ENCODE peak calls at places on chromosomes 12 and 14, in six cellular contexts. One of them, this sample, is unnamed. For H3K36me3, the result is how much of the 10 kb centered on the place peaks cover.

GRCh38 chr14:21107360-21107781 is 6.5 kb downstream of the TMEM253 start:
- DNase-seq in CD8-positive, alpha-beta memory T cell: no peak
- DNase-seq in tibial nerve: no peak
- DNase-seq in heart left ventricle: no peak
- DNase-seq in mesendoderm: no peak
- DNase-seq in PC-9: peak
- DNase-seq in this sample: no peak

GRCh38 chr14:32258574-32258973 is 55.5 kb upstream of the RNU6-8 start:
- DNase-seq in CD8-positive, alpha-beta memory T cell: no peak
- DNase-seq in tibial nerve: no peak
- DNase-seq in heart left ventricle: no peak
- DNase-seq in mesendoderm: no peak
- DNase-seq in PC-9: no peak
- DNase-seq in this sample: no peak

GRCh38 chr14:27528328-27528727 is 930.5 kb upstream of the NOVA1 start:
- DNase-seq in CD8-positive, alpha-beta memory T cell: no peak
- DNase-seq in tibial nerve: no peak
- DNase-seq in heart left ventricle: no peak
- DNase-seq in mesendoderm: peak
- DNase-seq in PC-9: no peak
- DNase-seq in this sample: no peak

GRCh38 chr12:80681786-80682185 is 25.6 kb upstream of the MYF6 start:
- DNase-seq in CD8-positive, alpha-beta memory T cell: no peak
- DNase-seq in tibial nerve: no peak
- DNase-seq in heart left ventricle: no peak
- DNase-seq in mesendoderm: no peak
- DNase-seq in PC-9: no peak
- DNase-seq in this sample: no peak

GRCh38 chr14:25122188-25122587 is 72.2 kb upstream of the STXBP6 start:
- DNase-seq in CD8-positive, alpha-beta memory T cell: no peak
- DNase-seq in tibial nerve: no peak
- DNase-seq in heart left ventricle: no peak
- DNase-seq in mesendoderm: no peak
- DNase-seq in PC-9: no peak
- DNase-seq in this sample: no peak

GRCh38 chr12:102917026-102917787 is at the start of gene PAH:
- DNase-seq in CD8-positive, alpha-beta memory T cell: no peak
- DNase-seq in tibial nerve: no peak
- DNase-seq in heart left ventricle: no peak
- DNase-seq in mesendoderm: peak
- DNase-seq in PC-9: no peak
- DNase-seq in this sample: peak

GRCh38 chr12:90102957-90103652 is 394.5 kb upstream of the ATP2B1 start:
- DNase-seq in CD8-positive, alpha-beta memory T cell: no peak
- DNase-seq in tibial nerve: no peak
- DNase-seq in heart left ventricle: no peak
- DNase-seq in mesendoderm: peak
- DNase-seq in PC-9: peak
- DNase-seq in this sample: no peak

GRCh38 chr12:72271401-72271740 is 799 bp upstream of the TRHDE start:
- DNase-seq in CD8-positive, alpha-beta memory T cell: no peak
- DNase-seq in tibial nerve: no peak
- DNase-seq in heart left ventricle: no peak
- DNase-seq in mesendoderm: no peak
- DNase-seq in PC-9: peak
- DNase-seq in this sample: peak

GRCh38 chr12:115710104-115710564 is 567.4 kb downstream of the MED13L start:
- DNase-seq in CD8-positive, alpha-beta memory T cell: no peak
- DNase-seq in tibial nerve: peak
- DNase-seq in heart left ventricle: peak
- DNase-seq in mesendoderm: peak
- DNase-seq in PC-9: no peak
- DNase-seq in this sample: no peak

GRCh38 chr14:78836777-78837176 is 666.6 kb downstream of the NRXN3 start:
- DNase-seq in CD8-positive, alpha-beta memory T cell: no peak
- DNase-seq in tibial nerve: no peak
- DNase-seq in heart left ventricle: no peak
- DNase-seq in mesendoderm: peak
- DNase-seq in PC-9: peak
- DNase-seq in this sample: no peak

GRCh38 chr14:102139248-102140026 is at the start of gene WDR20:
- DNase-seq in CD8-positive, alpha-beta memory T cell: peak
- DNase-seq in tibial nerve: peak
- DNase-seq in heart left ventricle: peak
- DNase-seq in mesendoderm: peak
- DNase-seq in PC-9: peak
- DNase-seq in this sample: peak

GRCh38 chr12:107366322-107366721 is 273.0 kb upstream of the CRY1 start:
- DNase-seq in CD8-positive, alpha-beta memory T cell: no peak
- DNase-seq in tibial nerve: no peak
- DNase-seq in heart left ventricle: no peak
- DNase-seq in mesendoderm: peak
- DNase-seq in PC-9: no peak
- DNase-seq in this sample: no peak

GRCh38 chr14:94044476-94045091 is 18.4 kb downstream of the OTUB2 start:
- DNase-seq in CD8-positive, alpha-beta memory T cell: no peak
- DNase-seq in tibial nerve: no peak
- DNase-seq in heart left ventricle: no peak
- DNase-seq in mesendoderm: no peak
- DNase-seq in PC-9: no peak
- DNase-seq in this sample: peak

GRCh38 chr12:48007206-48007605 is 2.9 kb upstream of the COL2A1 start:
- DNase-seq in CD8-positive, alpha-beta memory T cell: no peak
- DNase-seq in tibial nerve: no peak
- DNase-seq in heart left ventricle: no peak
- DNase-seq in mesendoderm: no peak
- DNase-seq in PC-9: no peak
- DNase-seq in this sample: no peak

GRCh38 chr12:51419473-51420228 is 5.0 kb upstream of the SLC4A8 start:
- DNase-seq in CD8-positive, alpha-beta memory T cell: no peak
- DNase-seq in tibial nerve: no peak
- DNase-seq in heart left ventricle: no peak
- DNase-seq in mesendoderm: peak
- DNase-seq in PC-9: no peak
- DNase-seq in this sample: no peak

GRCh38 chr12:122866379-122866778 is 29.5 kb downstream of the VPS37B start:
- DNase-seq in CD8-positive, alpha-beta memory T cell: no peak
- DNase-seq in tibial nerve: no peak
- DNase-seq in heart left ventricle: peak
- DNase-seq in mesendoderm: no peak
- DNase-seq in PC-9: no peak
- DNase-seq in this sample: peak

GRCh38 chr14:55411426-55412389 is at the start of gene ATG14:
- DNase-seq in CD8-positive, alpha-beta memory T cell: peak
- DNase-seq in tibial nerve: peak
- DNase-seq in heart left ventricle: peak
- DNase-seq in mesendoderm: peak
- DNase-seq in PC-9: peak
- DNase-seq in this sample: peak

GRCh38 chr14:101518611-101519048 is 42.7 kb upstream of the DIO3 start:
- DNase-seq in CD8-positive, alpha-beta memory T cell: no peak
- DNase-seq in tibial nerve: peak
- DNase-seq in heart left ventricle: no peak
- DNase-seq in mesendoderm: no peak
- DNase-seq in PC-9: peak
- DNase-seq in this sample: peak

GRCh38 chr12:70615177-70615576 is 22.1 kb downstream of the PTPRB start:
- DNase-seq in CD8-positive, alpha-beta memory T cell: no peak
- DNase-seq in tibial nerve: no peak
- DNase-seq in heart left ventricle: no peak
- DNase-seq in mesendoderm: no peak
- DNase-seq in PC-9: no peak
- DNase-seq in this sample: no peak

GRCh38 chr14:55705651-55706340 is 125.8 kb downstream of the KTN1 start:
- DNase-seq in CD8-positive, alpha-beta memory T cell: no peak
- DNase-seq in tibial nerve: no peak
- DNase-seq in heart left ventricle: no peak
- DNase-seq in mesendoderm: no peak
- DNase-seq in PC-9: no peak
- DNase-seq in this sample: peak

GRCh38 chr14:75042040-75042439 is 9.2 kb downstream of the MLH3 start:
- DNase-seq in CD8-positive, alpha-beta memory T cell: no peak
- DNase-seq in tibial nerve: no peak
- DNase-seq in heart left ventricle: no peak
- DNase-seq in mesendoderm: no peak
- DNase-seq in PC-9: no peak
- DNase-seq in this sample: no peak
- H3K27ac ChIP-seq in CD8-positive, alpha-beta memory T cell: no peak
- H3K27ac ChIP-seq in tibial nerve: no peak
- H3K27ac ChIP-seq in heart left ventricle: peak
- H3K27ac ChIP-seq in mesendoderm: no peak
- H3K27ac ChIP-seq in PC-9: peak
- H3K27ac ChIP-seq in this sample: no peak

DNA sequence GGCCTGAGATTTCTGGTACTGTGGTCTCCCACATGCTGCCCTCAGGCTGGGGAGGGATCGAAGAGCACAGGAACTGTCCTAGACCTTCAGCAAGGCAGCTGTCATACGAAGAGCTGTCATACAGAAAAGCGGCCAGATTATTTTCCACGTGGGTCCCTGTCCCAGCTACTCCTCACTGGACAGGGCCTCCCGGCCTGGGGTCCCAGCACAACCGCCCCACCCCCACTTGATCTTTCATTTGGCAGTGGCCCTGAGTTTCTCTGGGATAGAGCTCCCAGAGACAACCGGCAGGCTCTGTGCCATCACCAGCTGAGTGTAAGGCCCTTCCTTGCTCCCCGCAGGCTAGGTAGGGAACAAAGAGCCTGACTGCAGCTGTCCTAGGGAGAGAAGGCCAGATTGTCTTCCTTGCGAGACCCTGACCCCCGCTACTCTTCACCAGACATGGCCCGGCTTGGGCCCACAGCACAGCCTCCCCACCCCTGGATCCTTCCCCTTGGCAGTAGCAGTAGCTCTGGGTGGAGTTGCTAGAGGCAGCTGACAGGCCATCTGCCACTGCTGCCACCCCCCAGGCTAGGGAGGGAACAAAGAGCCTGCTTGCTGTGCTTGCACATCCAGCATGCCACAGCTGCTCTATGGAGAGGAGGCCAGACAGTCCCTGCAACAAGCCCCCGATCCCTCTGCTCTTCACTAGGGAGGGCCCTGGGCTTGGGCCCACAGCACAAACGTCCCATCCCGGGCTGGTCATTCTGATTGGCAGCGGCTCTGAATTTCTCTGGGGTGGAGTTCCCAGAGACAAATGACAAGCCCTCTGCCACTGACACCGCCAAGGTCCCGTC is 3.1 kb upstream of the OR4N2 start:
- DNase-seq in CD8-positive, alpha-beta memory T cell: no peak
- DNase-seq in tibial nerve: no peak
- DNase-seq in heart left ventricle: no peak
- DNase-seq in mesendoderm: no peak
- DNase-seq in PC-9: no peak
- DNase-seq in this sample: peak
- H3K36me3 ChIP-seq in CD8-positive, alpha-beta memory T cell: under half
- H3K36me3 ChIP-seq in tibial nerve: under half
- H3K36me3 ChIP-seq in heart left ventricle: under half
- H3K36me3 ChIP-seq in mesendoderm: under half
- H3K36me3 ChIP-seq in PC-9: under half
- H3K36me3 ChIP-seq in this sample: under half

DNA sequence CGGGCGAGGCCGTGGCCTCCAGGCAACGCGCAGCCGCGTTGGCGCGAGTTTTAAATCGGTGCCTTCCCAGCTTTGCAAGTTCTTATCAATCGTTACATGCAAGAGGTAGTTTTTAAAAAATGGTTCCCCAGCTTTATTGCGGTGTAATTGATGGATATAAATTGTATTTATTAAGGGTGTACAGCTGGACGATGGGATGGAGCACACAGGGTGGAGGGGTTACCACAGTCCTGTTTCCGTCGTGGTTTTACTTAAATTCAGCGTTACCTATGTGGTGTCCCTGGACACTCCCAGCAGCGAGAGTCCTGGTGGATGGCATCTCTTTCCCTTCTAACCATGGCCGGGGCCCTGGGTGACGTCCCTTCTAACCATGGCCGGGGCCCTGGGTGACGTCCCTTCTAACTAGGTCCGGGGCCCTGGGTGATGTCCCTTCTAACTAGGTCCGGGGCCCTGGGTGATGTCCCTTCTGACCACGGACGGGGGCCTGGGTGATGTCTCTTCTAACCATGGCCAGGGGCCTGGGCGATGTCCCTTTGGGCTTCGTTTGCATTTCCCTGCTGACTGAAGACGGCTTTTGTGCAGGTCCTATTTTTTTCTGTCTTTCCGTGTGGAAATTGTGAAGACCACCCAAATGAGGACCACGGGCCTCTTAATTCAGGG is 97.9 kb downstream of the TNFAIP2 start:
- DNase-seq in CD8-positive, alpha-beta memory T cell: no peak
- DNase-seq in tibial nerve: no peak
- DNase-seq in heart left ventricle: no peak
- DNase-seq in mesendoderm: no peak
- DNase-seq in PC-9: no peak
- DNase-seq in this sample: no peak
- H3K4me3 ChIP-seq in CD8-positive, alpha-beta memory T cell: no peak
- H3K4me3 ChIP-seq in tibial nerve: peak
- H3K4me3 ChIP-seq in heart left ventricle: peak
- H3K4me3 ChIP-seq in mesendoderm: peak
- H3K4me3 ChIP-seq in PC-9: no peak
- H3K4me3 ChIP-seq in this sample: peak

GRCh38 chr12:54413284-54414190 is 5.5 kb downstream of the ITGA5 start:
- DNase-seq in CD8-positive, alpha-beta memory T cell: peak
- DNase-seq in tibial nerve: no peak
- DNase-seq in heart left ventricle: peak
- DNase-seq in mesendoderm: peak
- DNase-seq in PC-9: no peak
- DNase-seq in this sample: peak
- H3K27ac ChIP-seq in CD8-positive, alpha-beta memory T cell: peak
- H3K27ac ChIP-seq in tibial nerve: peak
- H3K27ac ChIP-seq in heart left ventricle: peak
- H3K27ac ChIP-seq in mesendoderm: no peak
- H3K27ac ChIP-seq in PC-9: no peak
- H3K27ac ChIP-seq in this sample: peak

DNA sequence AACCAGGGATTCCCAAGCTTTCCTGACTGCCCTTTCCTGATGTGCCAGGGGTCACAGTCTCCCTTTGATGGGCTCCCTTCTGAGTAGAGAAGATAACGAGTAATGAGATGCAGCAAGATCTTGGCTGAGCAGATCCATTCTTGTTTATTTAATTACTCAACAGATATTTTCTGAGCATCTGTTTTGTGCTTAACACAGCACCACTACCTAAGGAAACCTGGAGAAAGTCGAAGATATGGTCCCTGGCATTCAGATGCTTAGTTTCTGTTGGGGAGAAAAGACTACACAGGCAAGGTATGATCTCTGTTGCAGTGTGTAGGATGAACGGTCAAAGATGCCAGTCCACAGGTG is 3.9 kb downstream of the AJUBA start:
- DNase-seq in CD8-positive, alpha-beta memory T cell: no peak
- DNase-seq in tibial nerve: no peak
- DNase-seq in heart left ventricle: no peak
- DNase-seq in mesendoderm: no peak
- DNase-seq in PC-9: no peak
- DNase-seq in this sample: no peak
- H3K36me3 ChIP-seq in CD8-positive, alpha-beta memory T cell: under half
- H3K36me3 ChIP-seq in tibial nerve: under half
- H3K36me3 ChIP-seq in heart left ventricle: under half
- H3K36me3 ChIP-seq in mesendoderm: under half
- H3K36me3 ChIP-seq in PC-9: under half
- H3K36me3 ChIP-seq in this sample: under half

This sample was measured in upper lobe of right lung.